ENCODE peak calls at places on chromosomes 5 and 9, in five cellular contexts. F, T, E, Z and O are unnamed samples.

GRCh38 chr5:1733369-1733768 is 66.3 kb downstream of the MRPL36 start:
- DNase-seq in Z (no peak), T (peak), F (no peak), E (no peak), O (no peak)

GRCh38 chr5:132595624-132596023 is 38.8 kb downstream of the RAD50 start:
- DNase-seq in E (no peak), T (no peak), Z (no peak), F (no peak), O (no peak)

GRCh38 chr5:149776376-149777305 is 46.5 kb downstream of the PPARGC1B start:
- DNase-seq in T (no peak), F (no peak), Z (no peak), E (no peak), O (no peak)

GRCh38 chr5:111308951-111309350 is 84.8 kb downstream of the CAMK4 start:
- DNase-seq in Z (no peak), T (peak), E (no peak), F (no peak), O (no peak)

GRCh38 chr5:100647461-100648230 is 112.5 kb downstream of the FAM174A start:
- DNase-seq in E (no peak), Z (peak), F (peak), T (no peak), O (no peak)

GRCh38 chr5:136026636-136027035 is 2.2 kb upstream of the TGFBI start:
- DNase-seq in E (no peak), F (no peak), T (no peak), Z (no peak), O (no peak)

GRCh38 chr5:102919211-102919610 is 164.1 kb downstream of the PAM start:
- DNase-seq in T (no peak), E (no peak), Z (no peak), F (no peak), O (no peak)

GRCh38 chr9:76856016-76856415 is 49.9 kb downstream of the PRUNE2 start:
- DNase-seq in E (no peak), Z (no peak), T (no peak), F (no peak), O (no peak)

GRCh38 chr9:34989946-34990635 is 546 bp downstream of the DNAJB5 start:
- DNase-seq in T (peak), F (peak), Z (peak), E (no peak), O (no peak)

GRCh38 chr9:81622471-81623245 is 66.7 kb downstream of the TLE1 start:
- DNase-seq in Z (no peak), F (peak), E (no peak), T (no peak), O (no peak)

GRCh38 chr9:110919609-110920008 is 118.7 kb downstream of the LPAR1 start:
- DNase-seq in Z (peak), T (no peak), E (no peak), F (no peak), O (no peak)

GRCh38 chr5:80960531-80961375 is 590 bp downstream of the RASGRF2 start:
- DNase-seq in F (no peak), Z (peak), E (no peak), T (peak), O (peak)